ENCODE peak calls at places on chromosomes 4 and X, in eight cellular contexts. C is left lung, P is NAMALWA, X is AG08395, Y is brain microvascular endothelial cell, K is RWPE2, F is RWPE1, A is NCI-H1092 treated with DMSO at 0.1 percent for 48 hours. R is an unnamed sample.

GRCh38 chr4:113560579-113560978 is 201.0 kb downstream of the CAMK2D start:
- DNase-seq in C (no peak), P (no peak), X (no peak), Y (no peak), K (no peak), F (no peak), A (no peak), R (no peak)

GRCh38 chrX:39476596-39476995 is 621.2 kb downstream of the BCOR start:
- DNase-seq in C (no peak), P (no peak), X (peak; percentile 14), Y (no peak), K (no peak), F (no peak), A (no peak), R (no peak)

GRCh38 chr4:16253127-16253960 is 27.1 kb upstream of the TAPT1 start:
- DNase-seq in C (no peak), P (no peak), X (peak; percentile 84), Y (peak; percentile 60), K (no peak), F (peak; percentile 59), A (no peak), R (no peak)

GRCh38 chrX:149495573-149496071 is 9.5 kb downstream of the IDS start:
- DNase-seq in C (no peak), P (no peak), X (peak; percentile 75), Y (peak; percentile 77), K (no peak), F (peak; percentile 83), A (no peak), R (no peak)

GRCh38 chr4:86306816-86307215 is 53.0 kb downstream of the MAPK10 start:
- DNase-seq in C (no peak), P (no peak), X (peak; percentile 43), Y (peak; percentile 14), K (no peak), F (no peak), A (peak; percentile 29), R (no peak)

GRCh38 chrX:96447161-96447560 is 237.5 kb upstream of the DIAPH2 start:
- DNase-seq in C (no peak), P (no peak), X (no peak), Y (no peak), K (no peak), F (no peak), A (no peak), R (no peak)

GRCh38 chr4:57061395-57061794 is 48.8 kb downstream of the IGFBP7 start:
- DNase-seq in C (no peak), P (no peak), X (peak; percentile 43), Y (peak; percentile 79), K (no peak), F (no peak), A (no peak), R (no peak)

GRCh38 chr4:123484291-123484926 is 87.8 kb downstream of the SPRY1 start:
- DNase-seq in C (no peak), P (no peak), X (no peak), Y (no peak), K (no peak), F (no peak), A (peak; percentile 47), R (no peak)

GRCh38 chr4:109163493-109163892 is 139.0 kb downstream of the COL25A1 start:
- DNase-seq in C (no peak), P (no peak), X (no peak), Y (no peak), K (no peak), F (no peak), A (no peak), R (no peak)

GRCh38 chr4:53315300-53315699 is 50.6 kb downstream of the SCFD2 start:
- DNase-seq in C (no peak), P (no peak), X (no peak), Y (no peak), K (no peak), F (no peak), A (no peak), R (no peak)

GRCh38 chrX:29617725-29618124 is 597.6 kb upstream of the MAGEB2 start:
- DNase-seq in C (no peak), P (peak; percentile 0), X (no peak), Y (no peak), K (no peak), F (no peak), A (no peak), R (no peak)

GRCh38 chr4:169225812-169226211 is 44.9 kb downstream of the SH3RF1 start:
- DNase-seq in C (no peak), P (no peak), X (no peak), Y (no peak), K (no peak), F (peak; percentile 27), A (no peak), R (no peak)

GRCh38 chrX:13487731-13488505 is 81.5 kb upstream of the EGFL6 start:
- DNase-seq in C (no peak), P (peak; percentile 76), X (peak; percentile 78), Y (peak; percentile 77), K (no peak), F (peak; percentile 60), A (peak; percentile 73), R (peak; percentile 62)

GRCh38 chr4:155943610-155944329 is 9.9 kb downstream of the CTSO start:
- DNase-seq in C (no peak), P (no peak), X (no peak), Y (no peak), K (no peak), F (no peak), A (no peak), R (no peak)

GRCh38 chr4:38503689-38504395 is 160.2 kb upstream of the KLF3 start:
- DNase-seq in C (no peak), P (peak; percentile 16), X (no peak), Y (no peak), K (no peak), F (no peak), A (no peak), R (no peak)

GRCh38 chr4:81164623-81165416 is 50.2 kb downstream of the PRKG2 start:
- DNase-seq in C (no peak), P (no peak), X (peak; percentile 27), Y (peak; percentile 51), K (peak; percentile 39), F (peak; percentile 54), A (no peak), R (no peak)

GRCh38 chrX:41082783-41083182 is 2.5 kb upstream of the USP9X start:
- DNase-seq in C (no peak), P (no peak), X (no peak), Y (no peak), K (no peak), F (no peak), A (no peak), R (no peak)

GRCh38 chr4:26803462-26803861 is 57.2 kb upstream of the STIM2 start:
- DNase-seq in C (no peak), P (no peak), X (peak; percentile 43), Y (no peak), K (no peak), F (no peak), A (peak; percentile 85), R (peak; percentile 71)

GRCh38 chrX:74449322-74449936 is 28.1 kb downstream of the SLC16A2 start:
- DNase-seq in C (no peak), P (no peak), X (no peak), Y (no peak), K (peak; percentile 62), F (peak; percentile 17), A (no peak), R (peak; percentile 83)

GRCh38 chrX:39982927-39983326 is 114.8 kb downstream of the BCOR start:
- DNase-seq in C (no peak), P (no peak), X (no peak), Y (no peak), K (no peak), F (no peak), A (peak; percentile 31), R (no peak)

GRCh38 chrX:17859609-17860178 is 1.4 kb downstream of the RAI2 start:
- DNase-seq in C (no peak), P (no peak), X (no peak), Y (no peak), K (no peak), F (no peak), A (peak; percentile 3), R (no peak)

GRCh38 chr4:986949-987688 is at the start of gene IDUA:
- DNase-seq in C (peak; percentile 97), P (peak; percentile 79), X (peak; percentile 91), Y (peak; percentile 31), K (no peak), F (peak; percentile 73), A (peak; percentile 75), R (peak; percentile 62)

GRCh38 chr4:128639586-128640270 is 169.8 kb upstream of the JADE1 start:
- DNase-seq in C (no peak), P (no peak), X (peak; percentile 11), Y (no peak), K (no peak), F (no peak), A (no peak), R (no peak)

GRCh38 chrX:151478052-151478451 is 81.0 kb downstream of the VMA21 start:
- DNase-seq in C (no peak), P (no peak), X (no peak), Y (no peak), K (no peak), F (no peak), A (no peak), R (no peak)

GRCh38 chr4:76585897-76586360 is 150.9 kb downstream of the SHROOM3 start:
- DNase-seq in C (peak; percentile 93), P (no peak), X (peak; percentile 41), Y (peak; percentile 65), K (peak; percentile 62), F (peak; percentile 20), A (peak; percentile 83), R (no peak)

GRCh38 chr4:125728568-125728967 is 413.8 kb downstream of the FAT4 start:
- DNase-seq in C (no peak), P (no peak), X (peak; percentile 83), Y (peak; percentile 95), K (peak; percentile 70), F (peak; percentile 50), A (no peak), R (no peak)

GRCh38 chr4:11106190-11106589 is 322.5 kb downstream of the HS3ST1 start:
- DNase-seq in C (no peak), P (no peak), X (no peak), Y (no peak), K (no peak), F (peak; percentile 28), A (no peak), R (no peak)

GRCh38 chrX:125507119-125507518 is 187.4 kb downstream of the TEX13C start:
- DNase-seq in C (no peak), P (no peak), X (no peak), Y (peak; percentile 4), K (no peak), F (peak; percentile 17), A (no peak), R (no peak)

GRCh38 chr4:85966308-85966882 is 393.5 kb downstream of the MAPK10 start:
- DNase-seq in C (no peak), P (no peak), X (no peak), Y (no peak), K (no peak), F (no peak), A (no peak), R (no peak)

GRCh38 chr4:83320548-83320947 is 14.1 kb downstream of the HPSE start:
- DNase-seq in C (peak; percentile 92), P (no peak), X (peak; percentile 82), Y (peak; percentile 32), K (no peak), F (peak; percentile 14), A (no peak), R (peak; percentile 11)

GRCh38 chr4:2968381-2968780 is 5.0 kb downstream of the GRK4 start:
- DNase-seq in C (no peak), P (no peak), X (no peak), Y (no peak), K (no peak), F (no peak), A (no peak), R (no peak)

GRCh38 chrX:153407736-153408135 is 3.5 kb upstream of the ZFP92 start:
- DNase-seq in C (no peak), P (no peak), X (no peak), Y (no peak), K (no peak), F (no peak), A (no peak), R (no peak)

GRCh38 chr4:3286335-3287175 is 6.3 kb upstream of the RGS12 start:
- DNase-seq in C (no peak), P (peak; percentile 74), X (no peak), Y (no peak), K (no peak), F (no peak), A (no peak), R (no peak)

GRCh38 chr4:39502034-39502658 is 25.1 kb downstream of the UGDH start:
- DNase-seq in C (no peak), P (no peak), X (peak; percentile 79), Y (peak; percentile 65), K (no peak), F (peak; percentile 19), A (no peak), R (no peak)